ENCODE peak calls at places on chromosomes 3 and 15, in ten cellular contexts. One of them, this sample, is unnamed.

GRCh38 chr3:106631378-106632083 is 745.7 kb upstream of the CCDC54 start:
- DNase-seq in Calu3: no peak
- DNase-seq in retina: no peak
- DNase-seq in T-helper 1 cell: no peak
- DNase-seq in substantia nigra: no peak
- DNase-seq in GM10248: no peak
- DNase-seq in amniotic stem cell: no peak
- DNase-seq in T-helper 2 cell: no peak
- DNase-seq in left ventricle myocardium inferior: no peak
- DNase-seq in lung: peak
- DNase-seq in this sample: no peak

GRCh38 chr3:192409203-192409837 is 318.0 kb downstream of the FGF12 start:
- DNase-seq in substantia nigra: no peak
- DNase-seq in Calu3: peak
- DNase-seq in GM10248: peak
- DNase-seq in left ventricle myocardium inferior: peak
- DNase-seq in T-helper 1 cell: no peak
- DNase-seq in lung: no peak
- DNase-seq in retina: peak
- DNase-seq in T-helper 2 cell: no peak
- DNase-seq in amniotic stem cell: no peak
- DNase-seq in this sample: no peak

GRCh38 chr3:106130384-106131084 is 261.7 kb upstream of the CBLB start:
- DNase-seq in substantia nigra: no peak
- DNase-seq in left ventricle myocardium inferior: no peak
- DNase-seq in amniotic stem cell: peak
- DNase-seq in T-helper 1 cell: no peak
- DNase-seq in Calu3: no peak
- DNase-seq in GM10248: no peak
- DNase-seq in lung: no peak
- DNase-seq in T-helper 2 cell: no peak
- DNase-seq in retina: no peak
- DNase-seq in this sample: no peak

GRCh38 chr15:62135532-62136134 is 29.5 kb downstream of the C2CD4B start:
- DNase-seq in Calu3: peak
- DNase-seq in left ventricle myocardium inferior: no peak
- DNase-seq in T-helper 1 cell: no peak
- DNase-seq in GM10248: no peak
- DNase-seq in substantia nigra: no peak
- DNase-seq in T-helper 2 cell: no peak
- DNase-seq in lung: no peak
- DNase-seq in amniotic stem cell: no peak
- DNase-seq in retina: no peak
- DNase-seq in this sample: no peak

GRCh38 chr15:99447497-99448371 is 118.0 kb upstream of the MEF2A start:
- DNase-seq in lung: no peak
- DNase-seq in T-helper 2 cell: no peak
- DNase-seq in amniotic stem cell: no peak
- DNase-seq in left ventricle myocardium inferior: no peak
- DNase-seq in Calu3: no peak
- DNase-seq in retina: no peak
- DNase-seq in substantia nigra: no peak
- DNase-seq in T-helper 1 cell: no peak
- DNase-seq in GM10248: peak
- DNase-seq in this sample: no peak

GRCh38 chr3:124178531-124178930 is 186.6 kb upstream of the ROPN1 start:
- DNase-seq in T-helper 2 cell: no peak
- DNase-seq in left ventricle myocardium inferior: no peak
- DNase-seq in GM10248: no peak
- DNase-seq in amniotic stem cell: no peak
- DNase-seq in T-helper 1 cell: no peak
- DNase-seq in retina: no peak
- DNase-seq in Calu3: no peak
- DNase-seq in lung: no peak
- DNase-seq in substantia nigra: no peak
- DNase-seq in this sample: no peak

GRCh38 chr3:98961161-98962155 is 60.0 kb upstream of the DCBLD2 start:
- DNase-seq in retina: no peak
- DNase-seq in GM10248: no peak
- DNase-seq in lung: no peak
- DNase-seq in left ventricle myocardium inferior: no peak
- DNase-seq in T-helper 1 cell: no peak
- DNase-seq in amniotic stem cell: no peak
- DNase-seq in Calu3: no peak
- DNase-seq in substantia nigra: no peak
- DNase-seq in T-helper 2 cell: no peak
- DNase-seq in this sample: no peak

GRCh38 chr3:117409701-117410459 is 700.3 kb downstream of the TUSC7 start:
- DNase-seq in left ventricle myocardium inferior: no peak
- DNase-seq in GM10248: no peak
- DNase-seq in substantia nigra: no peak
- DNase-seq in retina: no peak
- DNase-seq in lung: no peak
- DNase-seq in T-helper 2 cell: no peak
- DNase-seq in amniotic stem cell: no peak
- DNase-seq in T-helper 1 cell: no peak
- DNase-seq in Calu3: no peak
- DNase-seq in this sample: no peak

GRCh38 chr3:73055583-73056364 is 5.7 kb upstream of the EBLN2 start:
- DNase-seq in T-helper 1 cell: no peak
- DNase-seq in left ventricle myocardium inferior: no peak
- DNase-seq in lung: no peak
- DNase-seq in retina: no peak
- DNase-seq in Calu3: peak
- DNase-seq in T-helper 2 cell: no peak
- DNase-seq in GM10248: no peak
- DNase-seq in substantia nigra: no peak
- DNase-seq in amniotic stem cell: no peak
- DNase-seq in this sample: no peak

GRCh38 chr15:68821190-68821897 is 649 bp upstream of the ANP32A start:
- DNase-seq in amniotic stem cell: no peak
- DNase-seq in GM10248: no peak
- DNase-seq in retina: peak
- DNase-seq in Calu3: no peak
- DNase-seq in substantia nigra: no peak
- DNase-seq in lung: no peak
- DNase-seq in T-helper 1 cell: peak
- DNase-seq in left ventricle myocardium inferior: no peak
- DNase-seq in T-helper 2 cell: no peak
- DNase-seq in this sample: no peak

GRCh38 chr3:12471228-12471627 is 13.1 kb upstream of the TSEN2 start:
- DNase-seq in left ventricle myocardium inferior: no peak
- DNase-seq in lung: no peak
- DNase-seq in retina: no peak
- DNase-seq in substantia nigra: no peak
- DNase-seq in amniotic stem cell: no peak
- DNase-seq in T-helper 2 cell: peak
- DNase-seq in Calu3: peak
- DNase-seq in GM10248: no peak
- DNase-seq in T-helper 1 cell: peak
- DNase-seq in this sample: no peak

GRCh38 chr3:10205461-10206165 is 40.9 kb downstream of the IRAK2 start:
- DNase-seq in lung: no peak
- DNase-seq in T-helper 1 cell: no peak
- DNase-seq in substantia nigra: no peak
- DNase-seq in left ventricle myocardium inferior: no peak
- DNase-seq in GM10248: no peak
- DNase-seq in retina: no peak
- DNase-seq in T-helper 2 cell: no peak
- DNase-seq in Calu3: peak
- DNase-seq in amniotic stem cell: peak
- DNase-seq in this sample: no peak